ENCODE peak calls at places on chromosomes 3 and 15, in six cellular contexts. X is activated T-helper 1 cell treated with Interleukin-2 at 50 U/mL for 16 hours, A is AG20443, T is left ventricle myocardium superior, D is HFFc6, R is nucleus accumbens. S is an unnamed sample.

GRCh38 chr15:67828379-67828968 is 3.2 kb downstream of the SKOR1 start:
- DNase-seq in A (no peak), X (no peak), D (no peak), T (no peak), R (no peak), S (no peak)

GRCh38 chr3:194204793-194205065 is 68.8 kb downstream of the HES1 start:
- DNase-seq in D (no peak), A (no peak), X (no peak), T (no peak), R (no peak), S (peak)

GRCh38 chr3:189353318-189353958 is 181.7 kb downstream of the TPRG1 start:
- DNase-seq in X (no peak), A (no peak), D (no peak), T (no peak), R (no peak), S (no peak)

GRCh38 chr3:69118555-69118954 is 3.8 kb downstream of the LMOD3 start:
- DNase-seq in A (no peak), D (no peak), X (no peak), R (no peak), T (no peak), S (no peak)

GRCh38 chr15:74696398-74696729 is 540 bp upstream of the EDC3 start:
- DNase-seq in A (no peak), D (no peak), X (no peak), T (no peak), R (no peak), S (no peak)

GRCh38 chr3:2247831-2248230 is 149.2 kb downstream of the CNTN4 start:
- DNase-seq in D (no peak), R (no peak), A (no peak), X (no peak), T (no peak), S (no peak)

GRCh38 chr15:39582286-39582976 is 1.6 kb downstream of the THBS1 start:
- DNase-seq in R (no peak), X (no peak), T (peak), D (peak), A (no peak), S (no peak)

GRCh38 chr3:176357891-176358290 is 839.4 kb downstream of the TBL1XR1 start:
- DNase-seq in T (no peak), X (no peak), R (no peak), D (no peak), A (no peak), S (no peak)

GRCh38 chr15:25437751-25438600 is 848 bp downstream of the UBE3A start:
- DNase-seq in A (peak), T (peak), X (peak), D (peak), R (peak), S (peak)

GRCh38 chr3:52544937-52545336 is 8.5 kb downstream of the UQCC5 start:
- DNase-seq in A (no peak), D (no peak), X (no peak), R (no peak), T (no peak), S (no peak)

GRCh38 chr3:58272891-58273290 is 33.2 kb upstream of the RPP14 start:
- DNase-seq in A (no peak), X (no peak), R (no peak), D (no peak), T (no peak), S (no peak)

GRCh38 chr15:94026458-94026967 is 204.8 kb upstream of the MCTP2 start:
- DNase-seq in A (peak), R (no peak), D (peak), X (no peak), T (no peak), S (no peak)

GRCh38 chr3:48276856-48277641 is 36.1 kb downstream of the ZNF589 start:
- DNase-seq in D (no peak), R (no peak), T (no peak), A (no peak), X (no peak), S (no peak)

GRCh38 chr15:76994001-76994400 is 925 bp upstream of the PSTPIP1 start:
- DNase-seq in D (no peak), X (peak), A (no peak), T (peak), R (no peak), S (no peak)

GRCh38 chr15:31486906-31487695 is 160.5 kb downstream of the KLF13 start:
- DNase-seq in R (no peak), X (no peak), A (no peak), D (no peak), T (no peak), S (no peak)

GRCh38 chr15:60704129-60704528 is 225.2 kb upstream of the ICE2 start:
- DNase-seq in R (no peak), T (no peak), D (no peak), X (peak), A (no peak), S (no peak)

GRCh38 chr3:66076861-66077495 is 38.3 kb upstream of the MAGI1 start:
- DNase-seq in R (no peak), A (peak), X (no peak), D (peak), T (no peak), S (no peak)